ENCODE peak calls at places on chromosomes 7 and 10, in five cellular contexts. Q is mucosa of gallbladder; R is activated CD4-positive, alpha-beta T cell treated with anti-CD3 and anti-CD28 coated beads, Interleukin-2, amount 10 ng/mL, durations not matched to agents 7 days and 5 days; N is NCI-H446; H is NCI-H1694 treated with DMSO at 0.1 percent for 48 hours. O is an unnamed sample.

GRCh38 chr7:80722596-80723141 is 84.2 kb downstream of the CD36 start:
- DNase-seq in N (peak; percentile 35), Q (peak; percentile 19), R (no peak), H (no peak), O (no peak)

GRCh38 chr10:77403761-77404160 is 233.8 kb downstream of the KCNMA1 start:
- DNase-seq in R (no peak), N (no peak), Q (no peak), H (no peak), O (no peak)

GRCh38 chr7:32119790-32120196 is 49.6 kb upstream of the PDE1C start:
- DNase-seq in N (peak; percentile 77), Q (no peak), H (no peak), R (no peak), O (peak; percentile 61)

GRCh38 chr10:100364735-100365391 is 17.8 kb downstream of the SCD start:
- DNase-seq in R (no peak), Q (peak; percentile 94), N (peak; percentile 55), H (peak; percentile 63), O (peak; percentile 33)

GRCh38 chr7:27677912-27678612 is 15.4 kb upstream of the HIBADH start:
- DNase-seq in H (no peak), R (no peak), N (peak; percentile 7), Q (peak; percentile 17), O (no peak)

GRCh38 chr7:12674861-12675260 is 12.6 kb upstream of the ARL4A start:
- DNase-seq in H (peak; percentile 28), N (peak; percentile 43), Q (peak; percentile 34), R (peak; percentile 69), O (no peak)

GRCh38 chr10:29611796-29612381 is 22.9 kb downstream of the SVIL start:
- DNase-seq in R (no peak), H (no peak), Q (no peak), N (peak; percentile 78), O (no peak)

GRCh38 chr10:103442031-103442461 is 10.1 kb downstream of the CALHM2 start:
- DNase-seq in N (no peak), R (no peak), Q (peak; percentile 22), H (no peak), O (no peak)

GRCh38 chr10:83214178-83214577 is 925.1 kb upstream of the GHITM start:
- DNase-seq in N (peak; percentile 54), Q (no peak), H (no peak), R (no peak), O (peak; percentile 64)

GRCh38 chr7:156768698-156769472 is 124.1 kb downstream of the LMBR1 start:
- DNase-seq in H (no peak), R (no peak), N (no peak), Q (no peak), O (peak; percentile 71)

GRCh38 chr7:131034166-131034881 is 293.4 kb upstream of the MKLN1 start:
- DNase-seq in Q (no peak), H (peak; percentile 64), N (no peak), R (no peak), O (no peak)

GRCh38 chr7:94190599-94191061 is 186.5 kb upstream of the BET1 start:
- DNase-seq in R (no peak), N (peak; percentile 44), H (no peak), Q (no peak), O (no peak)

GRCh38 chr7:44071726-44072363 is 6.5 kb upstream of the PGAM2 start:
- DNase-seq in Q (no peak), R (no peak), H (no peak), N (no peak), O (no peak)

GRCh38 chr7:30459591-30460245 is 18.9 kb downstream of the NOD1 start:
- DNase-seq in R (no peak), N (peak; percentile 61), Q (peak; percentile 64), H (no peak), O (no peak)

O was measured in NCI-H524.